ENCODE peak calls at places on chromosome 3, in five cellular contexts. One of them, this sample, is unnamed.

GRCh38 chr3:141659821-141660597 is 78.1 kb upstream of the RNF7 start:
- DNase-seq in WTC11: peak
- DNase-seq in GM12878: no peak
- DNase-seq in K562: peak
- DNase-seq in HepG2: no peak
- DNase-seq in this sample: peak

GRCh38 chr3:17158941-17159682 is 274.4 kb downstream of the PLCL2 start:
- DNase-seq in K562: no peak
- DNase-seq in WTC11: no peak
- DNase-seq in GM12878: no peak
- DNase-seq in HepG2: no peak
- DNase-seq in this sample: no peak

GRCh38 chr3:32109256-32109655 is 2.8 kb downstream of the GPD1L start:
- DNase-seq in GM12878: no peak
- DNase-seq in K562: no peak
- DNase-seq in WTC11: peak
- DNase-seq in HepG2: no peak
- DNase-seq in this sample: no peak

GRCh38 chr3:188000361-188000861 is 153.5 kb upstream of the LPP start:
- DNase-seq in WTC11: no peak
- DNase-seq in HepG2: no peak
- DNase-seq in GM12878: no peak
- DNase-seq in K562: no peak
- DNase-seq in this sample: no peak

GRCh38 chr3:156349111-156349510 is 205.8 kb downstream of the SSR3 start:
- DNase-seq in GM12878: no peak
- DNase-seq in K562: no peak
- DNase-seq in HepG2: no peak
- DNase-seq in WTC11: no peak
- DNase-seq in this sample: no peak

GRCh38 chr3:171127611-171128010 is 101.1 kb upstream of the SLC2A2 start:
- DNase-seq in WTC11: no peak
- DNase-seq in HepG2: no peak
- DNase-seq in K562: no peak
- DNase-seq in GM12878: no peak
- DNase-seq in this sample: no peak

GRCh38 chr3:188516515-188516914 is 362.6 kb downstream of the LPP start:
- DNase-seq in GM12878: no peak
- DNase-seq in HepG2: no peak
- DNase-seq in K562: no peak
- DNase-seq in WTC11: no peak
- DNase-seq in this sample: no peak

GRCh38 chr3:9797196-9797945 is 4.5 kb downstream of the ARPC4 start:
- DNase-seq in K562: peak
- DNase-seq in WTC11: no peak
- DNase-seq in HepG2: no peak
- DNase-seq in GM12878: no peak
- DNase-seq in this sample: no peak

GRCh38 chr3:82143661-82144405 is 382.4 kb upstream of the GBE1 start:
- DNase-seq in GM12878: no peak
- DNase-seq in HepG2: no peak
- DNase-seq in K562: no peak
- DNase-seq in WTC11: no peak
- DNase-seq in this sample: no peak

GRCh38 chr3:9026320-9027040 is 63.2 kb upstream of the RAD18 start:
- DNase-seq in K562: no peak
- DNase-seq in GM12878: no peak
- DNase-seq in HepG2: no peak
- DNase-seq in WTC11: no peak
- DNase-seq in this sample: no peak

GRCh38 chr3:184514151-184514490 is 47.5 kb upstream of the EPHB3 start:
- DNase-seq in HepG2: no peak
- DNase-seq in K562: no peak
- DNase-seq in GM12878: no peak
- DNase-seq in WTC11: no peak
- DNase-seq in this sample: no peak

GRCh38 chr3:41488501-41488900 is 289.2 kb downstream of the CTNNB1 start:
- DNase-seq in WTC11: no peak
- DNase-seq in K562: no peak
- DNase-seq in GM12878: no peak
- DNase-seq in HepG2: no peak
- DNase-seq in this sample: no peak

GRCh38 chr3:129226374-129226773 is 23.0 kb upstream of the COPG1 start:
- DNase-seq in K562: peak
- DNase-seq in WTC11: no peak
- DNase-seq in HepG2: no peak
- DNase-seq in GM12878: no peak
- DNase-seq in this sample: peak

GRCh38 chr3:129688310-129688895 is 81.9 kb upstream of the PLXND1 start:
- DNase-seq in HepG2: peak
- DNase-seq in K562: no peak
- DNase-seq in GM12878: no peak
- DNase-seq in WTC11: peak
- DNase-seq in this sample: no peak

GRCh38 chr3:23546186-23546585 is 259.6 kb upstream of the UBE2E1 start:
- DNase-seq in GM12878: no peak
- DNase-seq in HepG2: no peak
- DNase-seq in WTC11: no peak
- DNase-seq in K562: no peak
- DNase-seq in this sample: peak

GRCh38 chr3:119588112-119588511 is 8.8 kb downstream of the ADPRH start:
- DNase-seq in HepG2: no peak
- DNase-seq in K562: no peak
- DNase-seq in GM12878: no peak
- DNase-seq in WTC11: no peak
- DNase-seq in this sample: no peak

GRCh38 chr3:14230729-14231128 is 52.1 kb downstream of the LSM3 start:
- DNase-seq in GM12878: no peak
- DNase-seq in WTC11: no peak
- DNase-seq in HepG2: no peak
- DNase-seq in K562: peak
- DNase-seq in this sample: no peak

GRCh38 chr3:13123266-13123665 is 50.0 kb upstream of the IQSEC1 start:
- DNase-seq in HepG2: no peak
- DNase-seq in GM12878: no peak
- DNase-seq in WTC11: no peak
- DNase-seq in K562: no peak
- DNase-seq in this sample: no peak

GRCh38 chr3:142180761-142181362 is 31.5 kb upstream of the TFDP2 start:
- DNase-seq in WTC11: peak
- DNase-seq in HepG2: peak
- DNase-seq in GM12878: no peak
- DNase-seq in K562: peak
- DNase-seq in this sample: peak

GRCh38 chr3:37652851-37653250 is 208.8 kb upstream of the CTDSPL start:
- DNase-seq in K562: no peak
- DNase-seq in HepG2: no peak
- DNase-seq in GM12878: no peak
- DNase-seq in WTC11: no peak
- DNase-seq in this sample: no peak

GRCh38 chr3:125140817-125141595 is 71.5 kb downstream of the SLC12A8 start:
- DNase-seq in HepG2: no peak
- DNase-seq in K562: no peak
- DNase-seq in WTC11: no peak
- DNase-seq in GM12878: no peak
- DNase-seq in this sample: no peak

GRCh38 chr3:52777127-52777958 is at the start of gene ITIH1:
- DNase-seq in GM12878: no peak
- DNase-seq in WTC11: no peak
- DNase-seq in K562: no peak
- DNase-seq in HepG2: no peak
- DNase-seq in this sample: no peak

GRCh38 chr3:58063424-58063823 is 55.2 kb downstream of the FLNB start:
- DNase-seq in K562: no peak
- DNase-seq in HepG2: no peak
- DNase-seq in WTC11: no peak
- DNase-seq in GM12878: no peak
- DNase-seq in this sample: no peak

GRCh38 chr3:107690522-107691138 is 167.9 kb downstream of the BBX start:
- DNase-seq in HepG2: peak
- DNase-seq in GM12878: no peak
- DNase-seq in K562: peak
- DNase-seq in WTC11: no peak
- DNase-seq in this sample: peak

GRCh38 chr3:193894121-193894863 is 241.7 kb upstream of the HES1 start:
- DNase-seq in GM12878: no peak
- DNase-seq in WTC11: no peak
- DNase-seq in HepG2: no peak
- DNase-seq in K562: no peak
- DNase-seq in this sample: no peak

GRCh38 chr3:39433642-39434041 is 27.1 kb downstream of the RPSA start:
- DNase-seq in GM12878: no peak
- DNase-seq in K562: no peak
- DNase-seq in HepG2: no peak
- DNase-seq in WTC11: no peak
- DNase-seq in this sample: no peak

GRCh38 chr3:67109651-67110204 is 111.6 kb downstream of the KBTBD8 start:
- DNase-seq in WTC11: no peak
- DNase-seq in K562: peak
- DNase-seq in GM12878: no peak
- DNase-seq in HepG2: peak
- DNase-seq in this sample: peak

GRCh38 chr3:141067559-141067958 is 16.4 kb downstream of the SPSB4 start:
- DNase-seq in WTC11: no peak
- DNase-seq in K562: no peak
- DNase-seq in GM12878: no peak
- DNase-seq in HepG2: no peak
- DNase-seq in this sample: no peak

GRCh38 chr3:66392512-66392911 is 108.3 kb downstream of the LRIG1 start:
- DNase-seq in WTC11: no peak
- DNase-seq in HepG2: no peak
- DNase-seq in GM12878: no peak
- DNase-seq in K562: no peak
- DNase-seq in this sample: no peak

GRCh38 chr3:196287066-196287404 is 491 bp downstream of the PCYT1A start:
- DNase-seq in HepG2: no peak
- DNase-seq in K562: no peak
- DNase-seq in GM12878: no peak
- DNase-seq in WTC11: no peak
- DNase-seq in this sample: peak

GRCh38 chr3:84522893-84523292 is 435.9 kb upstream of the CADM2 start:
- DNase-seq in WTC11: no peak
- DNase-seq in K562: no peak
- DNase-seq in HepG2: no peak
- DNase-seq in GM12878: no peak
- DNase-seq in this sample: no peak

GRCh38 chr3:56800373-56801150 is 1.2 kb downstream of the ARHGEF3 start:
- DNase-seq in HepG2: no peak
- DNase-seq in K562: no peak
- DNase-seq in GM12878: no peak
- DNase-seq in WTC11: no peak
- DNase-seq in this sample: no peak

GRCh38 chr3:186057594-186057993 is 51.3 kb downstream of the ETV5 start:
- DNase-seq in WTC11: no peak
- DNase-seq in GM12878: no peak
- DNase-seq in HepG2: no peak
- DNase-seq in K562: no peak
- DNase-seq in this sample: peak

GRCh38 chr3:128324911-128325592 is 141.6 kb downstream of the DNAJB8 start:
- DNase-seq in HepG2: peak
- DNase-seq in GM12878: no peak
- DNase-seq in WTC11: no peak
- DNase-seq in K562: no peak
- DNase-seq in this sample: no peak

GRCh38 chr3:39668420-39668819 is 141.0 kb upstream of the MYRIP start:
- DNase-seq in GM12878: no peak
- DNase-seq in WTC11: no peak
- DNase-seq in HepG2: peak
- DNase-seq in K562: peak
- DNase-seq in this sample: peak

GRCh38 chr3:74651239-74651638 is 36.8 kb upstream of the CNTN3 start:
- DNase-seq in WTC11: no peak
- DNase-seq in K562: no peak
- DNase-seq in HepG2: no peak
- DNase-seq in GM12878: no peak
- DNase-seq in this sample: no peak

GRCh38 chr3:178352300-178353021 is 183.8 kb upstream of the KCNMB2 start:
- DNase-seq in WTC11: no peak
- DNase-seq in K562: no peak
- DNase-seq in GM12878: no peak
- DNase-seq in HepG2: no peak
- DNase-seq in this sample: peak
- TF ChIP-seq ESRRA in WTC11: no peak
- TF ChIP-seq ESRRA in K562: no peak
- TF ChIP-seq ESRRA in GM12878: no peak
- TF ChIP-seq ESRRA in HepG2: no peak
- TF ChIP-seq ESRRA in this sample: no peak

GRCh38 chr3:195139091-195139875 is 131.7 kb downstream of the XXYLT1 start:
- DNase-seq in WTC11: no peak
- DNase-seq in GM12878: no peak
- DNase-seq in K562: no peak
- DNase-seq in HepG2: no peak
- DNase-seq in this sample: no peak
- TF ChIP-seq USF2 in WTC11: no peak
- TF ChIP-seq USF2 in GM12878: no peak
- TF ChIP-seq USF2 in K562: no peak
- TF ChIP-seq USF2 in HepG2: no peak
- TF ChIP-seq USF2 in this sample: no peak

DNA sequence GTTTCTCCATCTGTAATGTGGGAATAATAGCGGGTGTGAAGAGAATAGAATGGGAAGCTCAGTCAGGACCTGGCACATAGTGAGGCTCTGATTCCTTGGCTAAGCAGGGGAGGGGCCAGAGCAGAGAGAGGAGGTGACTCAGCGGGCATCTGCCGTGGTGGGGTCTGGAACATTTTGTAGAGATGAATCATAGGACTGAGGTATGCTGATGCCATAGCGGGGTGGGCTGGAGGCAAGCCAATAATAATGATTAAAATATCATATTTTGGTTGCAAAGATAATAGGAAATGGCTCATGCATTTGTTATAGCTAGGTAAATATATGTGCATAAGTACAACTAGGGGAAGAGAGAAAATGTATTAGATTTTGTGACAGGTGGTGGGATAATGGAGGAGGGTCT is 11.2 kb downstream of the TGM4 start:
- DNase-seq in K562: no peak
- DNase-seq in WTC11: no peak
- DNase-seq in HepG2: peak
- DNase-seq in GM12878: no peak
- DNase-seq in this sample: peak
- TF ChIP-seq ESRRA in K562: no peak
- TF ChIP-seq ESRRA in WTC11: no peak
- TF ChIP-seq ESRRA in HepG2: no peak
- TF ChIP-seq ESRRA in GM12878: no peak
- TF ChIP-seq ESRRA in this sample: no peak

GRCh38 chr3:45507820-45508317 is 86.7 kb upstream of the LIMD1 start:
- DNase-seq in GM12878: no peak
- DNase-seq in WTC11: peak
- DNase-seq in HepG2: no peak
- DNase-seq in K562: no peak
- DNase-seq in this sample: no peak
- TF ChIP-seq USF2 in GM12878: no peak
- TF ChIP-seq USF2 in WTC11: no peak
- TF ChIP-seq USF2 in HepG2: no peak
- TF ChIP-seq USF2 in K562: no peak
- TF ChIP-seq USF2 in this sample: no peak